ENCODE peak calls at places on chromosomes 2 and 18, in ten cellular contexts. Q is body of pancreas, V is fibroblast of villous mesenchyme, E is NCI-H1105, O is T-helper 17 cell, H is mucosa of gallbladder, S is HCT116, G is GM23338, T is left kidney, L is Peyer's patch. I is an unnamed sample.

GRCh38 chr18:37649930-37650329 is 84.3 kb upstream of the CELF4 start:
- DNase-seq in Q (no peak), V (no peak), E (no peak), O (no peak), H (no peak), S (no peak), G (no peak), T (no peak), L (no peak), I (no peak)

GRCh38 chr2:127169066-127169660 is 50.9 kb downstream of the CYP27C1 start:
- DNase-seq in Q (no peak), V (no peak), E (no peak), O (no peak), H (no peak), S (no peak), G (no peak), T (no peak), L (no peak), I (no peak)

GRCh38 chr2:132276571-132276981 is 114.8 kb upstream of the ANKRD30BL start:
- DNase-seq in Q (no peak), V (no peak), E (no peak), O (no peak), H (no peak), S (no peak), G (no peak), T (no peak), L (no peak), I (no peak)

GRCh38 chr2:144514731-144515424 is 5.0 kb downstream of the ZEB2 start:
- DNase-seq in Q (no peak), V (peak), E (no peak), O (no peak), H (no peak), S (no peak), G (peak), T (no peak), L (no peak), I (no peak)

GRCh38 chr2:57330447-57330846 is 716.2 kb upstream of the VRK2 start:
- DNase-seq in Q (no peak), V (peak), E (no peak), O (no peak), H (no peak), S (no peak), G (peak), T (peak), L (no peak), I (no peak)

GRCh38 chr2:145026456-145027072 is 506.6 kb upstream of the ZEB2 start:
- DNase-seq in Q (no peak), V (no peak), E (no peak), O (no peak), H (no peak), S (no peak), G (no peak), T (no peak), L (no peak), I (no peak)

GRCh38 chr18:65221115-65221514 is 529.7 kb upstream of the CDH7 start:
- DNase-seq in Q (no peak), V (no peak), E (no peak), O (no peak), H (no peak), S (no peak), G (no peak), T (no peak), L (no peak), I (no peak)

GRCh38 chr2:25844089-25844488 is 34.2 kb downstream of the ASXL2 start:
- DNase-seq in Q (no peak), V (peak), E (no peak), O (no peak), H (no peak), S (no peak), G (no peak), T (no peak), L (no peak), I (no peak)

GRCh38 chr18:59456657-59457056 is 97.6 kb upstream of the LMAN1 start:
- DNase-seq in Q (no peak), V (no peak), E (no peak), O (no peak), H (no peak), S (no peak), G (no peak), T (no peak), L (no peak), I (no peak)

GRCh38 chr2:12507295-12507694 is 209.4 kb upstream of the TRIB2 start:
- DNase-seq in Q (peak), V (peak), E (no peak), O (no peak), H (no peak), S (no peak), G (no peak), T (peak), L (no peak), I (no peak)

GRCh38 chr18:38575023-38575422 is 1009.4 kb upstream of the CELF4 start:
- DNase-seq in Q (no peak), V (no peak), E (no peak), O (no peak), H (no peak), S (no peak), G (no peak), T (no peak), L (no peak), I (no peak)

GRCh38 chr2:173749315-173749714 is 215.9 kb downstream of the SP3 start:
- DNase-seq in Q (no peak), V (peak), E (no peak), O (no peak), H (no peak), S (peak), G (no peak), T (peak), L (no peak), I (no peak)

GRCh38 chr2:96099861-96100798 is 16.2 kb downstream of the ADRA2B start:
- DNase-seq in Q (peak), V (no peak), E (no peak), O (no peak), H (no peak), S (no peak), G (peak), T (no peak), L (no peak), I (no peak)

GRCh38 chr2:6777626-6778025 is 88.1 kb downstream of the CMPK2 start:
- DNase-seq in Q (no peak), V (no peak), E (no peak), O (no peak), H (no peak), S (no peak), G (no peak), T (no peak), L (no peak), I (no peak)

GRCh38 chr2:33219850-33220275 is 256.6 kb upstream of the RASGRP3 start:
- DNase-seq in Q (no peak), V (peak), E (no peak), O (no peak), H (no peak), S (no peak), G (no peak), T (peak), L (no peak), I (no peak)

GRCh38 chr2:189654641-189655040 is 6.6 kb upstream of the ASNSD1 start:
- DNase-seq in Q (no peak), V (peak), E (no peak), O (no peak), H (no peak), S (no peak), G (no peak), T (no peak), L (no peak), I (no peak)

GRCh38 chr2:39379643-39380524 is 57.2 kb downstream of the MAP4K3 start:
- DNase-seq in Q (peak), V (peak), E (peak), O (no peak), H (no peak), S (peak), G (peak), T (peak), L (no peak), I (peak)

GRCh38 chr18:75209129-75209951 is at the start of gene PTGR3:
- DNase-seq in Q (peak), V (peak), E (peak), O (peak), H (peak), S (peak), G (peak), T (peak), L (peak), I (peak)

GRCh38 chr2:226904592-226904991 is 68.7 kb downstream of the RHBDD1 start:
- DNase-seq in Q (no peak), V (no peak), E (no peak), O (no peak), H (no peak), S (no peak), G (no peak), T (no peak), L (no peak), I (no peak)

GRCh38 chr2:171367692-171368091 is 66.1 kb downstream of the METTL8 start:
- DNase-seq in Q (no peak), V (no peak), E (no peak), O (no peak), H (no peak), S (no peak), G (no peak), T (no peak), L (no peak), I (no peak)

GRCh38 chr2:140734992-140735391 is 1395.8 kb downstream of the LRP1B start:
- DNase-seq in Q (no peak), V (no peak), E (no peak), O (no peak), H (no peak), S (no peak), G (no peak), T (no peak), L (no peak), I (peak)

GRCh38 chr2:69046221-69046662 is 33.3 kb downstream of the ANTXR1 start:
- DNase-seq in Q (peak), V (peak), E (no peak), O (no peak), H (no peak), S (no peak), G (no peak), T (no peak), L (no peak), I (no peak)